ENCODE peak calls at places on chromosomes 3 and 15, in eight cellular contexts. B is CD8-positive, alpha-beta memory T cell; E is SJCRH30; P is fibroblast of lung; Q is right atrium auricular region; C is NT2/D1; R is ovary; J is naive thymus-derived CD4-positive, alpha-beta T cell. X is an unnamed sample.
A peak's percentile ranks its signal among the peaks of the same experiment; 100 is the strongest.

GRCh38 chr3:112090899-112091586 is 4.9 kb downstream of the C3orf52 start:
- DNase-seq in C (no peak), P (no peak), E (no peak), R (no peak), J (no peak), Q (no peak), B (no peak), X (no peak)

GRCh38 chr3:48505146-48505545 is 1.2 kb upstream of the SHISA5 start:
- DNase-seq in Q (no peak), B (no peak), E (no peak), R (no peak), P (no peak), J (no peak), C (no peak), X (no peak)

GRCh38 chr3:114758828-114759709 is 388.0 kb downstream of the ZBTB20 start:
- DNase-seq in C (no peak), Q (no peak), J (no peak), E (peak; percentile 6), R (no peak), P (peak; percentile 52), B (no peak), X (no peak)

GRCh38 chr3:172063456-172064432 is 24.4 kb downstream of the FNDC3B start:
- DNase-seq in C (no peak), Q (no peak), B (no peak), R (no peak), P (no peak), J (no peak), E (no peak), X (no peak)

GRCh38 chr3:149751551-149751950 is 738 bp downstream of the COMMD2 start:
- DNase-seq in P (peak; percentile 17), J (no peak), R (no peak), E (no peak), B (no peak), C (no peak), Q (no peak), X (no peak)

GRCh38 chr3:3288288-3288687 is 108.8 kb upstream of the CRBN start:
- DNase-seq in J (no peak), P (no peak), Q (no peak), C (no peak), B (no peak), R (no peak), E (no peak), X (no peak)

GRCh38 chr3:186354100-186354499 is 7.9 kb downstream of the DGKG start:
- DNase-seq in J (no peak), R (no peak), B (no peak), C (no peak), E (no peak), P (no peak), Q (peak; percentile 30), X (no peak)

GRCh38 chr15:63041982-63042878 is at the start of gene TPM1:
- DNase-seq in P (peak; percentile 95), E (peak; percentile 68), Q (peak; percentile 90), R (peak; percentile 84), B (no peak), C (peak; percentile 91), J (peak; percentile 25), X (peak; percentile 87)

GRCh38 chr3:14137004-14137403 is 12.2 kb downstream of the TMEM43 start:
- DNase-seq in C (no peak), P (no peak), J (no peak), R (no peak), Q (no peak), B (no peak), E (no peak), X (no peak)

GRCh38 chr3:145182196-145182911 is 978.6 kb downstream of the PLOD2 start:
- DNase-seq in B (no peak), Q (no peak), P (no peak), E (no peak), R (no peak), J (no peak), C (no peak), X (no peak)

GRCh38 chr15:36407647-36408046 is 171.8 kb upstream of the CDIN1 start:
- DNase-seq in R (no peak), Q (no peak), P (peak; percentile 82), E (no peak), C (peak; percentile 35), B (no peak), J (no peak), X (no peak)

GRCh38 chr3:139225551-139225950 is 118.3 kb upstream of the MRPS22 start:
- DNase-seq in R (no peak), B (no peak), Q (no peak), C (no peak), P (peak; percentile 47), E (no peak), J (no peak), X (no peak)

GRCh38 chr3:24446032-24446431 is 48.6 kb downstream of the THRB start:
- DNase-seq in E (no peak), R (no peak), B (no peak), Q (no peak), P (no peak), C (no peak), J (no peak), X (no peak)

GRCh38 chr3:78825118-78825857 is 942.5 kb downstream of the ROBO1 start:
- DNase-seq in B (no peak), R (no peak), C (no peak), J (no peak), E (no peak), P (no peak), Q (no peak), X (no peak)

GRCh38 chr3:5787863-5788488 is 600.5 kb downstream of the EDEM1 start:
- DNase-seq in P (peak; percentile 18), C (peak; percentile 33), Q (no peak), B (no peak), E (peak; percentile 38), J (no peak), R (peak; percentile 15), X (no peak)

GRCh38 chr15:78635346-78635745 is 5.7 kb downstream of the CHRNB4 start:
- DNase-seq in E (no peak), P (no peak), J (no peak), B (no peak), C (no peak), Q (no peak), R (no peak), X (no peak)

GRCh38 chr15:51161491-51162260 is 67.0 kb upstream of the TNFAIP8L3 start:
- DNase-seq in C (no peak), R (no peak), Q (no peak), P (peak; percentile 40), J (no peak), B (no peak), E (peak; percentile 54), X (no peak)

GRCh38 chr15:47411733-47412530 is 305.4 kb upstream of the SEMA6D start:
- DNase-seq in B (no peak), J (no peak), P (peak; percentile 29), C (no peak), R (no peak), Q (no peak), E (no peak), X (peak; percentile 56)

GRCh38 chr3:37096972-37097371 is 77.4 kb downstream of the LRRFIP2 start:
- DNase-seq in Q (no peak), C (no peak), J (no peak), E (no peak), R (no peak), B (no peak), P (peak; percentile 33), X (no peak)

GRCh38 chr15:86876387-86876786 is 796.7 kb downstream of the AGBL1 start:
- DNase-seq in J (no peak), E (no peak), Q (no peak), R (no peak), P (peak; percentile 27), C (no peak), B (no peak), X (no peak)

GRCh38 chr3:61439116-61439459 is 122.3 kb upstream of the PTPRG start:
- DNase-seq in R (no peak), Q (no peak), B (no peak), P (no peak), E (peak; percentile 84), J (no peak), C (no peak), X (no peak)

GRCh38 chr15:72086010-72086697 is 31.8 kb downstream of the MYO9A start:
- DNase-seq in B (no peak), J (no peak), C (no peak), P (no peak), E (no peak), R (no peak), Q (no peak), X (no peak)

GRCh38 chr15:69038508-69038907 is 24.0 kb downstream of the NOX5 start:
- DNase-seq in B (no peak), P (no peak), R (no peak), E (no peak), Q (no peak), J (peak; percentile 4), C (no peak), X (no peak)

GRCh38 chr3:63874769-63875168 is 11.1 kb downstream of the ATXN7 start:
- DNase-seq in R (no peak), Q (no peak), J (no peak), C (no peak), E (no peak), P (no peak), B (no peak), X (no peak)
- H3K4me1 ChIP-seq in R (peaks cover 5% of the 10 kb centered on the region), Q (no peaks in the 10 kb centered on the region), J (no peaks in the 10 kb centered on the region), C (no peaks in the 10 kb centered on the region), E (no peaks in the 10 kb centered on the region), P (peaks cover 6% of the 10 kb centered on the region), B (peaks cover 24% of the 10 kb centered on the region), X (peaks cover 13% of the 10 kb centered on the region)

GRCh38 chr3:25571285-25571684 is 93.4 kb downstream of the TOP2B start:
- DNase-seq in C (no peak), R (no peak), J (no peak), P (no peak), Q (no peak), E (no peak), B (no peak), X (no peak)
- H3K4me3 ChIP-seq in C (no peak overlapping the region), R (no peak overlapping the region), J (no peak overlapping the region), P (no peak overlapping the region), Q (no peak overlapping the region), E (no peak overlapping the region), B (no peak overlapping the region), X (no peak overlapping the region)

DNA sequence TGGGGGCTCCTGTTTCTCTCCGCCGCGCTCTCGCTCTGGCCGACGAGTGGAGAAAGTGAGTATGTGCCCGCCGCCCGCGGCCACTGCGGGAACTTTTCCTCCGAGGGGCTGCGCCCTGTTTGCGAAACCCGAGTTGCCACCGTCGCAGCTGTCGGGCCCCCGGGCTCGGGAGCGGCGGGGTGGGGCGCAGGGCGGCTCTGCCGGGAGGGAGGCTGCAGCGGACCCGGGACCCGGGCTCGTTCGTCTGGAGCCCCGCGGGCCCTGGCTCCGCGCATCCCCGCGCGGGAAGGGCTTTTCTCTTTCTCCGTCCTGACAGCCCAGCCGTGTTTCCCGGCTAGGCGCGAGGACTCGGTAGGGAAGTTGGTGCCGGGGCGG is 1.3 kb downstream of the IGF1R start:
- DNase-seq in R (peak; percentile 52), P (peak; percentile 20), B (peak; percentile 17), E (peak; percentile 74), J (peak; percentile 63), Q (no peak), C (no peak), X (peak; percentile 54)
- H3K27me3 ChIP-seq in R (no peaks in the 10 kb centered on the region), P (peaks cover 2% of the 10 kb centered on the region), B (peaks cover 10% of the 10 kb centered on the region), E (no peaks in the 10 kb centered on the region), J (peaks cover 13% of the 10 kb centered on the region), Q (no peaks in the 10 kb centered on the region), C (peaks cover 19% of the 10 kb centered on the region), X (peaks cover 26% of the 10 kb centered on the region)

DNA sequence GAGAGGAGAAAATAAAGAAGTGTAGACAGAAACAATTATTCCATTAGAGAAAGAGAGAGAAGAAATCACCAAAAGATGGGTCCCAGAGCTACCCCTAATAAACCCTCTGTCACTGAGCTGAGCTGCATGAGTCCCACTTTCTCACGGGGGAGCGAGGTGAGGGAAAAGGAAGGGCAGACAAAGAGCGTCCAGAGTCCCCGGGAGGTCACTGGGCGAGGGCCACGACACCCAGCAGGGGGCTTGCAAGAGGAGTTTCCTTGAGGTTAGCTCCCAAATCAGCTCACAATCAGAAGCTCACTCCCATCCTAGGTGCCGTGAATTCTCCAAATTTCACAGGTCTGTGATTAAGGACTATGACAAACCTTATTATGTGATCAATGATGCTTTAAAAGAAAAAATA is 62.3 kb downstream of the XXYLT1 start:
- DNase-seq in P (no peak), Q (no peak), B (no peak), R (no peak), J (no peak), C (no peak), E (no peak), X (no peak)
- H3K4me1 ChIP-seq in P (peaks cover 45% of the 10 kb centered on the region), Q (no peaks in the 10 kb centered on the region), B (no peaks in the 10 kb centered on the region), R (peaks cover 34% of the 10 kb centered on the region), J (peaks cover under 1% of the 10 kb centered on the region), C (peaks cover 15% of the 10 kb centered on the region), E (peaks cover 41% of the 10 kb centered on the region), X (peaks cover 27% of the 10 kb centered on the region)